ENCODE peak calls at places on chromosomes 6 and 20, in five cellular contexts. K, D, T, G and V are unnamed samples.

GRCh38 chr6:136792066-136792944 is at the start of gene MAP3K5:
- DNase-seq in K (peak; percentile 84), D (peak; percentile 93), T (peak; percentile 92), G (peak; percentile 90), V (peak; percentile 91)

GRCh38 chr20:6744805-6745204 is 22.7 kb upstream of the BMP2 start:
- DNase-seq in K (no peak), D (no peak), T (no peak), G (no peak), V (no peak)

GRCh38 chr20:21513181-21513663 is 642 bp downstream of the NKX2-2 start:
- DNase-seq in K (no peak), D (no peak), T (no peak), G (no peak), V (no peak)

GRCh38 chr6:122264557-122264956 is 134.9 kb upstream of the HSF2 start:
- DNase-seq in K (no peak), D (no peak), T (no peak), G (no peak), V (no peak)

GRCh38 chr20:24452498-24453133 is 16.8 kb upstream of the SYNDIG1 start:
- DNase-seq in K (no peak), D (no peak), T (no peak), G (no peak), V (no peak)

GRCh38 chr6:2426561-2427340 is 181.3 kb upstream of the GMDS start:
- DNase-seq in K (no peak), D (no peak), T (no peak), G (no peak), V (no peak)

GRCh38 chr6:121847806-121848522 is 412.5 kb downstream of the GJA1 start:
- DNase-seq in K (no peak), D (no peak), T (no peak), G (peak; percentile 40), V (no peak)

GRCh38 chr20:58651548-58651822 is 402 bp downstream of the STX16 start:
- DNase-seq in K (no peak), D (no peak), T (no peak), G (no peak), V (no peak)

GRCh38 chr6:163243083-163243482 is 171.4 kb upstream of the QKI start:
- DNase-seq in K (no peak), D (no peak), T (no peak), G (peak; percentile 75), V (no peak)

GRCh38 chr20:56799187-56799586 is 170.1 kb downstream of the TFAP2C start:
- DNase-seq in K (no peak), D (no peak), T (no peak), G (no peak), V (no peak)

GRCh38 chr6:437042-437402 is 45.5 kb downstream of the IRF4 start:
- DNase-seq in K (no peak), D (no peak), T (no peak), G (no peak), V (no peak)

GRCh38 chr6:153092082-153093013 is 38.7 kb downstream of the RGS17 start:
- DNase-seq in K (peak; percentile 28), D (no peak), T (no peak), G (no peak), V (no peak)

GRCh38 chr6:122994256-122994655 is 1.8 kb upstream of the CLVS2 start:
- DNase-seq in K (no peak), D (no peak), T (no peak), G (no peak), V (no peak)

GRCh38 chr6:98325366-98325765 is 509.0 kb upstream of the POU3F2 start:
- DNase-seq in K (no peak), D (no peak), T (no peak), G (no peak), V (no peak)

GRCh38 chr6:2902470-2902762 is 693 bp downstream of the SERPINB9 start:
- DNase-seq in K (no peak), D (no peak), T (peak; percentile 48), G (no peak), V (no peak)

GRCh38 chr6:24469829-24470228 is 19.5 kb downstream of the GPLD1 start:
- DNase-seq in K (no peak), D (no peak), T (no peak), G (no peak), V (no peak)

GRCh38 chr20:41140226-41141133 is 3.1 kb downstream of the PLCG1 start:
- DNase-seq in K (no peak), D (peak; percentile 8), T (no peak), G (no peak), V (no peak)

GRCh38 chr20:62776692-62777527 is 19.4 kb upstream of the MRGBP start:
- DNase-seq in K (peak; percentile 61), D (peak; percentile 55), T (no peak), G (no peak), V (no peak)

GRCh38 chr6:15304337-15305078 is 58.6 kb downstream of the JARID2 start:
- DNase-seq in K (no peak), D (no peak), T (no peak), G (no peak), V (no peak)
- H3K4me1 ChIP-seq in K (peaks cover 26% of the 10 kb centered on the region), D (peaks cover 37% of the 10 kb centered on the region), T (peaks cover 12% of the 10 kb centered on the region), G (peaks cover 64% of the 10 kb centered on the region), V (peaks cover 34% of the 10 kb centered on the region)

GRCh38 chr6:34235605-34236422 is 859 bp upstream of the HMGA1 start:
- DNase-seq in K (peak; percentile 75), D (peak; percentile 70), T (peak; percentile 59), G (peak; percentile 61), V (peak; percentile 81)

GRCh38 chr6:34232901-34233300 is 3.8 kb upstream of the HMGA1 start:
- DNase-seq in K (no peak), D (no peak), T (no peak), G (no peak), V (no peak)

GRCh38 chr6:34234667-34235604 is 1.7 kb upstream of the HMGA1 start:
- DNase-seq in K (no peak), D (peak; percentile 62), T (no peak), G (no peak), V (peak; percentile 68)

GRCh38 chr6:34231566-34232336 is 4.9 kb upstream of the HMGA1 start:
- DNase-seq in K (no peak), D (no peak), T (no peak), G (no peak), V (peak; percentile 58)

DNA sequence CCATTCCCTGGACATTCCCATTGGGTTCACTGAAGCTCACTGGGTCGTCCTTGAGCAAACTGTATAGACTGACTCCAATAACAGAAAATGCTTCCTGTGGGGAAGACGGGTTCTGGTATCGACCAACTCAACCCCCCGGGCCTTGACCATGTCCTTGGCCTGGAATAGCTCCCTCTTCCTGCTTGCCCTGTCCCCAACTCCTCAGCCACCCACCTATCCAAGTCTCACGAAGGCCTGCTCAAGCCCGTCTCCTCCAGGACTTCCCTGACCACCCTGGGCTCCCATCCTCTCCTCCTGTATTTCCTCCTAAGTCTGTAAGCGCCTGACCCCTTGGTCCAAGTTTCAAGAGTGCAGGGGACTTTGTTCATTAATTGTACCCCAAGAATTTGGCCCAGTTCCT is 2.8 kb upstream of the HMGA1 start:
- DNase-seq in K (no peak), D (no peak), T (no peak), G (no peak), V (no peak)
- H3K4me3 ChIP-seq in K (no peak overlapping the region), D (no peak overlapping the region), T (no peak overlapping the region), G (no peak overlapping the region), V (no peak overlapping the region)

DNA sequence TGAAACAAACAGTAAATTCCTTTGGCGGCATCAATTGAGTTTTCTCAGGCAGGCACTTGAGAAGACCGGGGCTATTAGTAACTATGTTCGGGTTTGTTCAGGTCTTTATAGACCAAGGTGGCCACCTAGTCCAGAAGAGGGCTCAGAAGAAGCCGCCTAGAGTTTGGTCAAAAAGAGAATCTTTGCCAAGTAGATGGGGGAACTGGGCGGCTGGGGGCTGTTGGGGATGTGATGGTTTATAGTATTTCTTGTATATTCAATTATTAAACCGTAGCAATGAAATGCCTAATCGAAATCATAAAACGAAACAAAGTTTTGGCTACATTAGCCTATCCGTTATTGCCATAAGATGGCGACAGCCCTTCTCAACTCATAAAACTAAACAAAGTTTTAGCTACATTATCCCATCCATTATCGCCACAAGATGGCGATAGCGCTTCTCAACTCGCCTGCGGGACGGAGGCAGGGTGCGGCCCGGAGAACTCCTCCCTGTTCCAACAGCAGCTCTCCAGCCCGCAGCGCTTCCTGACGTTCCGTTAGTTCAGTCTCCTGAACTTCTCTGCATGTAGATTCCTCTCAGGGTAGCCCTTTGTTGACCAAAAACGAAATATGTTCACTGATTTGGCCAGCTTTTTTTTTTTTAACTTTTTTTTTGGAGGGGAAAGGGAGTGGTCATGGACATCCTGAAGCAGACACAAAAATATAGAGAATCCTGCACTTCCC is 120.5 kb upstream of the PRSS16 start:
- DNase-seq in K (peak; percentile 91), D (peak; percentile 93), T (peak; percentile 85), G (peak; percentile 95), V (peak; percentile 93)
- TF ChIP-seq POLR2A in K (peak; percentile 22), D (no peak), T (no peak), G (peak; percentile 23), V (no peak)

DNA sequence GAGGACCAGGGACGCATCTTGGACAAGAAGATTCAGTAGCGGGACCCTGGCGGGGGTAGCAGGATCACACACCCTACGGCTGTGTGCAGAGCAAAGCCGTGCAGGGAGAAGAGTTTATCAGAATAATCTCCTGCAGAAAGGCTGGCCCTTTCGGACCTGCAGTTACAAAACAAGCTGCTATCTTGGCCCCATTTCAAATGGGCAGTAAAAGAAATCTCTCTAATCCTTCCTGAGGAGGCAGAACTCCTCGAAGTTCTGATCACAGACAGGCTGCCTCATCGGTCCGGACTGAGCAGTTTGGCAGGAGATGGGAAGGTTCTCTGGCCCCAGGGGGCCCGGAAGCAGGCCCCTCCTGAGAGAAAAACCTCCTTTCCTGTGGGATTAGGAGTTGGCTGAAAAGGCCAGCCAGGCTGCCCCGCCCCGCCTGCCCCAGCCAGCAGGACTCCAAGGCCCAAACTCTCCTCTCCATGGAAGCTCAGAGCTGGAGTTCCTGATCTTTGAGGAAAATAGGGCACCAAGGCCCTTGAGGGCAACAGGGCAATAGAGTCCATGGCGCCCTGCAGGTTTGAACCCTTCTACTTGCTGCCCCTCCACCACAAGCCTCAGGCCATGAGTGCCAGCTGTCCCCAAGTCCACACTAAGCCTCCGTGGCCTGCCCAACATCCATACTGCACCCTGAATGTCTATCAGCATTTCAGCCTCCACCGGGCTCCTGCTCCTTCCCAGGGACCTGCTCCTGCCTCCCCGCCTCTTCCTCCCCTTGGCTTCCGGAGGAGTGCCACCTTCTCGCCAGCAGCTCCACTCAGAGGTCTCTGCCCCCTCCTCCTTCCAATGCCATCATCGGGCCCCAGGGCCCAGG is 141.3 kb downstream of the PREX1 start:
- DNase-seq in K (no peak), D (no peak), T (no peak), G (peak; percentile 57), V (no peak)
- H3K4me1 ChIP-seq in K (peaks cover 4% of the 10 kb centered on the region), D (peaks cover 50% of the 10 kb centered on the region), T (peaks cover 11% of the 10 kb centered on the region), G (peaks cover 59% of the 10 kb centered on the region), V (peaks cover 56% of the 10 kb centered on the region)

GRCh38 chr6:41504526-41505021 is 41.6 kb upstream of the FOXP4 start:
- DNase-seq in K (no peak), D (no peak), T (no peak), G (no peak), V (no peak)
- H3K4me3 ChIP-seq in K (no peak overlapping the region), D (peak overlapping the region; percentile 28), T (peak overlapping the region; percentile 42), G (peak overlapping the region; percentile 57), V (peak overlapping the region; percentile 44)